ENCODE peak calls at places on chromosome 13, in eight cellular contexts. R is Peyer's patch, X is adrenal gland, S is body of pancreas, I is heart left ventricle, J is gastrocnemius medialis, L is breast epithelium, O is testis. W is an unnamed sample.
A peak's percentile ranks its signal among the peaks of the same experiment; 100 is the strongest.

GRCh38 chr13:60431108-60431700 is 34.2 kb downstream of the TDRD3 start:
- DNase-seq in O (no peak), X (no peak), J (no peak), R (no peak), I (no peak), S (peak; percentile 14), L (no peak), W (peak; percentile 76)

GRCh38 chr13:71867101-71867814 is at the start of gene DACH1:
- DNase-seq in O (peak; percentile 43), X (peak; percentile 70), I (peak; percentile 59), L (no peak), S (peak; percentile 73), R (no peak), J (no peak), W (peak; percentile 97)

GRCh38 chr13:30804474-30804873 is 69.1 kb downstream of the ALOX5AP start:
- DNase-seq in X (no peak), R (no peak), S (no peak), L (no peak), J (no peak), I (no peak), O (no peak), W (no peak)

GRCh38 chr13:113049521-113049941 is 56.1 kb upstream of the F7 start:
- DNase-seq in S (no peak), J (no peak), O (peak; percentile 65), R (no peak), L (no peak), X (no peak), I (peak; percentile 44), W (no peak)

GRCh38 chr13:89748716-89749115 is 1598.8 kb upstream of the MIR17HG start:
- DNase-seq in J (no peak), I (no peak), S (no peak), O (no peak), X (no peak), R (no peak), L (no peak), W (no peak)

GRCh38 chr13:69374036-69374435 is 733.6 kb upstream of the ATXN8OS start:
- DNase-seq in L (no peak), S (no peak), I (no peak), R (no peak), O (no peak), X (no peak), J (no peak), W (no peak)

GRCh38 chr13:74289861-74290260 is 155.7 kb upstream of the KLF12 start:
- DNase-seq in J (no peak), S (no peak), O (no peak), I (no peak), L (no peak), R (no peak), X (no peak), W (no peak)

GRCh38 chr13:97559030-97559429 is 125.1 kb downstream of the RAP2A start:
- DNase-seq in S (no peak), I (no peak), J (no peak), R (no peak), L (no peak), X (no peak), O (no peak), W (no peak)

GRCh38 chr13:87669379-87669978 is 1.7 kb upstream of the SLITRK5 start:
- DNase-seq in O (no peak), X (no peak), S (no peak), R (no peak), I (no peak), J (no peak), L (no peak), W (peak; percentile 54)

GRCh38 chr13:46321494-46322225 is 65.4 kb downstream of the RUBCNL start:
- DNase-seq in X (peak; percentile 41), J (no peak), O (peak; percentile 75), I (peak; percentile 36), S (peak; percentile 64), L (peak; percentile 36), R (peak; percentile 49), W (peak; percentile 88)

GRCh38 chr13:110231348-110232047 is 75.5 kb downstream of the COL4A1 start:
- DNase-seq in R (no peak), L (no peak), X (peak; percentile 6), S (no peak), I (no peak), O (no peak), J (no peak), W (no peak)

GRCh38 chr13:113157206-113157928 is 1.1 kb upstream of the PROZ start:
- DNase-seq in J (no peak), L (no peak), O (no peak), R (peak; percentile 7), S (no peak), I (no peak), X (no peak), W (no peak)

GRCh38 chr13:102724923-102725322 is 30.1 kb upstream of the METTL21C start:
- DNase-seq in I (no peak), S (peak; percentile 5), X (no peak), O (no peak), J (no peak), R (no peak), L (no peak), W (peak; percentile 38)

GRCh38 chr13:110944121-110944967 is 29.5 kb upstream of the ANKRD10 start:
- DNase-seq in I (no peak), R (no peak), L (no peak), X (no peak), J (no peak), S (peak; percentile 70), O (no peak), W (peak; percentile 65)

GRCh38 chr13:109509154-109509905 is 277.1 kb downstream of the IRS2 start:
- DNase-seq in L (no peak), S (no peak), X (no peak), J (no peak), O (no peak), R (no peak), I (no peak), W (peak; percentile 16)

GRCh38 chr13:20303636-20304035 is 71.5 kb upstream of the GJB6 start:
- DNase-seq in S (no peak), J (no peak), R (no peak), L (no peak), I (no peak), O (no peak), X (no peak), W (no peak)

GRCh38 chr13:27824121-27824520 is 31.8 kb downstream of the GSX1 start:
- DNase-seq in X (no peak), R (no peak), J (no peak), O (no peak), S (no peak), I (no peak), L (no peak), W (no peak)
- H3K4me3 ChIP-seq in X (no peak overlapping the region), R (no peak overlapping the region), J (no peak overlapping the region), O (no peak overlapping the region), S (no peak overlapping the region), I (no peak overlapping the region), L (no peak overlapping the region), W (no peak overlapping the region)

GRCh38 chr13:27339299-27339698 is 68.7 kb downstream of the RASL11A start:
- DNase-seq in L (no peak), S (peak; percentile 47), X (no peak), O (peak; percentile 21), R (peak; percentile 46), J (no peak), I (no peak), W (peak; percentile 77)
- TF ChIP-seq CTCF in L (no peak), S (peak; percentile 42), X (peak; percentile 16), O (no peak), R (no peak), J (no peak), I (peak; percentile 50), W (peak; percentile 82)

GRCh38 chr13:99303863-99304521 is 3.2 kb downstream of the GPR183 start:
- DNase-seq in X (no peak), O (no peak), I (no peak), R (peak; percentile 61), J (no peak), L (no peak), S (peak; percentile 55), W (peak; percentile 67)
- TF ChIP-seq POLR2A in X (peak; percentile 21), O (no peak), I (no peak), R (peak; percentile 29), J (peak; percentile 17), L (no peak), S (no peak), W (no peak)

GRCh38 chr13:53112522-53112921 is 83.9 kb downstream of the OLFM4 start:
- DNase-seq in S (no peak), J (no peak), I (no peak), X (no peak), R (no peak), L (no peak), O (no peak), W (no peak)
- H3K4me3 ChIP-seq in S (no peak overlapping the region), J (no peak overlapping the region), I (no peak overlapping the region), X (no peak overlapping the region), R (no peak overlapping the region), L (no peak overlapping the region), O (no peak overlapping the region), W (no peak overlapping the region)

DNA sequence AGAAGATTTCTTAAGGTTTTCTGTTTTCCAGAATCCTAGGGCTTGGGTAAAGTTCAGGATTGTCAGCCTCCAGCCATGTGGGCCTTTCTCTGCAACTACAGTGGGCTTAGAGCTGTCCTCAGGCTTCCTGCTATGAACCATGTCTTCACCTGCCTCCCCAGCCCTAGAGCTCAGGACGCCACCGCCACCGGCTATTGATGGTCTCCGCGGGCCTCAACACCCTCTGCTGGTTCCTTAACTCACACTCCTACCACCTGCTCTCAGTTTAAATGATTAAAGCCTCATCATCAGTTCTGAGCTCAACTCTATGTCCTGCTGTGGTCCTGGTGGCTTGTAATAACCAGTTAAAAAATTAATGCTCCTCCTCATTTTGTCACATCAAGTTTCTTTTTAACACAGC is 221.0 kb downstream of the EFNB2 start:
- DNase-seq in S (no peak), R (no peak), L (no peak), I (no peak), J (no peak), X (no peak), O (no peak), W (no peak)
- TF ChIP-seq CTCF in S (no peak), R (no peak), L (no peak), I (no peak), J (no peak), X (no peak), O (no peak), W (no peak)